ENCODE peak calls at places on chromosomes 11 and 22, in ten cellular contexts. One of them, this sample, is unnamed.
A peak's percentile ranks its signal among the peaks of the same experiment; 100 is the strongest.

GRCh38 chr11:128726464-128727139 is 32.7 kb downstream of the FLI1 start:
- DNase-seq in BE2C: no peak
- DNase-seq in thoracic aorta: no peak
- DNase-seq in AG10803: no peak
- DNase-seq in A549: no peak
- DNase-seq in AG04450: no peak
- DNase-seq in tibial nerve: no peak
- DNase-seq in mucosa of descending colon: no peak
- DNase-seq in ovary: no peak
- DNase-seq in adrenal gland: no peak
- DNase-seq in this sample: no peak

GRCh38 chr22:35484651-35485372 is 55.8 kb upstream of the RASD2 start:
- DNase-seq in BE2C: no peak
- DNase-seq in ovary: no peak
- DNase-seq in AG04450: no peak
- DNase-seq in thoracic aorta: no peak
- DNase-seq in tibial nerve: no peak
- DNase-seq in AG10803: no peak
- DNase-seq in mucosa of descending colon: no peak
- DNase-seq in adrenal gland: no peak
- DNase-seq in A549: no peak
- DNase-seq in this sample: peak; percentile 27

GRCh38 chr11:1703146-1703545 is 6.2 kb downstream of the KRTAP5-6 start:
- DNase-seq in adrenal gland: no peak
- DNase-seq in AG04450: no peak
- DNase-seq in mucosa of descending colon: no peak
- DNase-seq in tibial nerve: no peak
- DNase-seq in thoracic aorta: no peak
- DNase-seq in BE2C: no peak
- DNase-seq in A549: no peak
- DNase-seq in ovary: no peak
- DNase-seq in AG10803: no peak
- DNase-seq in this sample: no peak

GRCh38 chr22:19879651-19879995 is 24.9 kb upstream of the GNB1L start:
- DNase-seq in thoracic aorta: no peak
- DNase-seq in mucosa of descending colon: peak; percentile 15
- DNase-seq in ovary: no peak
- DNase-seq in BE2C: no peak
- DNase-seq in tibial nerve: no peak
- DNase-seq in A549: no peak
- DNase-seq in adrenal gland: no peak
- DNase-seq in AG10803: no peak
- DNase-seq in AG04450: no peak
- DNase-seq in this sample: no peak

GRCh38 chr11:2202900-2203439 is 31.4 kb upstream of the TH start:
- DNase-seq in AG10803: no peak
- DNase-seq in thoracic aorta: no peak
- DNase-seq in tibial nerve: no peak
- DNase-seq in adrenal gland: no peak
- DNase-seq in ovary: no peak
- DNase-seq in AG04450: no peak
- DNase-seq in BE2C: no peak
- DNase-seq in mucosa of descending colon: peak; percentile 45
- DNase-seq in A549: no peak
- DNase-seq in this sample: no peak

GRCh38 chr11:74417379-74417804 is 19.2 kb upstream of the PGM2L1 start:
- DNase-seq in adrenal gland: no peak
- DNase-seq in ovary: no peak
- DNase-seq in BE2C: no peak
- DNase-seq in mucosa of descending colon: no peak
- DNase-seq in tibial nerve: no peak
- DNase-seq in AG10803: peak; percentile 20
- DNase-seq in A549: no peak
- DNase-seq in AG04450: no peak
- DNase-seq in thoracic aorta: no peak
- DNase-seq in this sample: no peak

GRCh38 chr22:31933406-31933805 is 10.9 kb upstream of the YWHAH start:
- DNase-seq in AG04450: no peak
- DNase-seq in tibial nerve: no peak
- DNase-seq in ovary: no peak
- DNase-seq in thoracic aorta: no peak
- DNase-seq in A549: no peak
- DNase-seq in AG10803: no peak
- DNase-seq in adrenal gland: no peak
- DNase-seq in mucosa of descending colon: no peak
- DNase-seq in BE2C: no peak
- DNase-seq in this sample: no peak

GRCh38 chr22:19848298-19849224 is 6.1 kb downstream of the GNB1L start:
- DNase-seq in thoracic aorta: no peak
- DNase-seq in A549: peak; percentile 21
- DNase-seq in mucosa of descending colon: no peak
- DNase-seq in AG04450: no peak
- DNase-seq in tibial nerve: no peak
- DNase-seq in BE2C: no peak
- DNase-seq in AG10803: peak; percentile 29
- DNase-seq in adrenal gland: peak; percentile 61
- DNase-seq in ovary: no peak
- DNase-seq in this sample: peak; percentile 44

GRCh38 chr11:123151366-123151765 is 43.7 kb downstream of the CLMP start:
- DNase-seq in adrenal gland: no peak
- DNase-seq in AG10803: no peak
- DNase-seq in ovary: no peak
- DNase-seq in AG04450: no peak
- DNase-seq in tibial nerve: no peak
- DNase-seq in BE2C: no peak
- DNase-seq in A549: no peak
- DNase-seq in mucosa of descending colon: no peak
- DNase-seq in thoracic aorta: no peak
- DNase-seq in this sample: no peak

GRCh38 chr11:98185245-98185644 is 835.5 kb upstream of the CNTN5 start:
- DNase-seq in AG10803: no peak
- DNase-seq in adrenal gland: no peak
- DNase-seq in A549: no peak
- DNase-seq in ovary: no peak
- DNase-seq in BE2C: no peak
- DNase-seq in thoracic aorta: no peak
- DNase-seq in mucosa of descending colon: no peak
- DNase-seq in tibial nerve: no peak
- DNase-seq in AG04450: no peak
- DNase-seq in this sample: no peak

GRCh38 chr11:67266424-67267187 is at the start of gene GRK2:
- DNase-seq in A549: peak; percentile 44
- DNase-seq in tibial nerve: no peak
- DNase-seq in ovary: peak; percentile 65
- DNase-seq in thoracic aorta: no peak
- DNase-seq in AG10803: peak; percentile 41
- DNase-seq in mucosa of descending colon: peak; percentile 71
- DNase-seq in BE2C: peak; percentile 58
- DNase-seq in AG04450: no peak
- DNase-seq in adrenal gland: peak; percentile 55
- DNase-seq in this sample: peak; percentile 41

GRCh38 chr11:114072978-114073377 is 13.5 kb downstream of the ZBTB16 start:
- DNase-seq in tibial nerve: no peak
- DNase-seq in adrenal gland: no peak
- DNase-seq in AG04450: no peak
- DNase-seq in mucosa of descending colon: no peak
- DNase-seq in ovary: peak; percentile 14
- DNase-seq in BE2C: no peak
- DNase-seq in thoracic aorta: no peak
- DNase-seq in A549: no peak
- DNase-seq in AG10803: no peak
- DNase-seq in this sample: no peak

GRCh38 chr11:114074546-114075342 is 15.2 kb downstream of the ZBTB16 start:
- DNase-seq in ovary: peak; percentile 29
- DNase-seq in tibial nerve: no peak
- DNase-seq in thoracic aorta: no peak
- DNase-seq in AG04450: no peak
- DNase-seq in BE2C: no peak
- DNase-seq in AG10803: no peak
- DNase-seq in adrenal gland: no peak
- DNase-seq in mucosa of descending colon: no peak
- DNase-seq in A549: no peak
- DNase-seq in this sample: no peak

GRCh38 chr11:114068327-114068726 is 8.8 kb downstream of the ZBTB16 start:
- DNase-seq in BE2C: no peak
- DNase-seq in tibial nerve: no peak
- DNase-seq in A549: no peak
- DNase-seq in AG04450: no peak
- DNase-seq in ovary: no peak
- DNase-seq in adrenal gland: no peak
- DNase-seq in AG10803: no peak
- DNase-seq in mucosa of descending colon: no peak
- DNase-seq in thoracic aorta: no peak
- DNase-seq in this sample: no peak

GRCh38 chr11:114073506-114074381 is 14.2 kb downstream of the ZBTB16 start:
- DNase-seq in AG04450: no peak
- DNase-seq in BE2C: no peak
- DNase-seq in AG10803: no peak
- DNase-seq in A549: no peak
- DNase-seq in thoracic aorta: no peak
- DNase-seq in tibial nerve: no peak
- DNase-seq in mucosa of descending colon: no peak
- DNase-seq in ovary: peak; percentile 18
- DNase-seq in adrenal gland: no peak
- DNase-seq in this sample: no peak

DNA sequence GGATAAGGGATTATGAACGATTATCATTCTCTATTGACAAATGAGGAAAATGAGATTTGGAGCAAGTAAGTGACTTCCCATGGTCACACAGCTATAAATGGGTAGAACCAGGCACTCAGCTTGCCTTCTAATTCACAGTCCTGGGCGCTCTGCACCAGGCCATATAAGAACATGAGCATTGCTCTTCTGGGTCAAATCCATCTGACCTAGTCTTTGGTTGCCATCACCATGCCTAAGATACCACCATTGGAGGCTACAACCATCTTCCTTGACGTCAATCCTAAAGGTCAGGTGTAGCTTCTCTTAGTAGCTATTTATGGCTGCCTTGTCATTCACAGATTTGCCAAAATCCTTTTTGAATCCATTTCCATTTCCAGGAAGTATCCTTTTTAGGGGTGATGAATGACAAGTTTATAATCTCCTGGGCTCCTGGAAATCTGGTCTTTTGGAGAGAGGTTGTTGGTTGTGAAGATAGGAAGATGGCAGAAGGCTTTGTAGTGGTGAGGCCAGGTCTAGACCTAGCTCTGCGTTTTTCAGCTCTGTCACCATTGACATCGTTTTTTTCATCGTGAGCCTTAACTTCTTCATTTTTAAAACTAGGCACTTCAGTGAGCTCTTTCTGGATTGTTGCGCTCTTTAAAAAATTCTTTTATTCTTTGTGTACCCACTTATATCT is 11.1 kb downstream of the ZBTB16 start:
- DNase-seq in AG10803: no peak
- DNase-seq in ovary: no peak
- DNase-seq in A549: no peak
- DNase-seq in adrenal gland: no peak
- DNase-seq in tibial nerve: no peak
- DNase-seq in thoracic aorta: no peak
- DNase-seq in BE2C: no peak
- DNase-seq in AG04450: no peak
- DNase-seq in mucosa of descending colon: no peak
- DNase-seq in this sample: no peak
- H3K4me3 ChIP-seq in AG10803: no peak overlapping the region
- H3K4me3 ChIP-seq in ovary: no peak overlapping the region
- H3K4me3 ChIP-seq in A549: no peak overlapping the region
- H3K4me3 ChIP-seq in adrenal gland: no peak overlapping the region
- H3K4me3 ChIP-seq in tibial nerve: no peak overlapping the region
- H3K4me3 ChIP-seq in thoracic aorta: peak overlapping the region; percentile 62
- H3K4me3 ChIP-seq in BE2C: no peak overlapping the region
- H3K4me3 ChIP-seq in AG04450: no peak overlapping the region
- H3K4me3 ChIP-seq in mucosa of descending colon: no peak overlapping the region
- H3K4me3 ChIP-seq in this sample: no peak overlapping the region

GRCh38 chr11:63682045-63682915 is 980 bp downstream of the RTN3 start:
- DNase-seq in tibial nerve: peak; percentile 33
- DNase-seq in AG04450: no peak
- DNase-seq in ovary: peak; percentile 43
- DNase-seq in adrenal gland: peak; percentile 41
- DNase-seq in mucosa of descending colon: peak; percentile 52
- DNase-seq in BE2C: peak; percentile 14
- DNase-seq in AG10803: no peak
- DNase-seq in A549: peak; percentile 42
- DNase-seq in thoracic aorta: no peak
- DNase-seq in this sample: peak; percentile 24
- TF ChIP-seq CTCF in tibial nerve: no peak
- TF ChIP-seq CTCF in AG04450: peak; percentile 9
- TF ChIP-seq CTCF in ovary: no peak
- TF ChIP-seq CTCF in adrenal gland: no peak
- TF ChIP-seq CTCF in mucosa of descending colon: no peak
- TF ChIP-seq CTCF in BE2C: no peak
- TF ChIP-seq CTCF in AG10803: no peak
- TF ChIP-seq CTCF in A549: no peak
- TF ChIP-seq CTCF in thoracic aorta: no peak
- TF ChIP-seq CTCF in this sample: no peak

DNA sequence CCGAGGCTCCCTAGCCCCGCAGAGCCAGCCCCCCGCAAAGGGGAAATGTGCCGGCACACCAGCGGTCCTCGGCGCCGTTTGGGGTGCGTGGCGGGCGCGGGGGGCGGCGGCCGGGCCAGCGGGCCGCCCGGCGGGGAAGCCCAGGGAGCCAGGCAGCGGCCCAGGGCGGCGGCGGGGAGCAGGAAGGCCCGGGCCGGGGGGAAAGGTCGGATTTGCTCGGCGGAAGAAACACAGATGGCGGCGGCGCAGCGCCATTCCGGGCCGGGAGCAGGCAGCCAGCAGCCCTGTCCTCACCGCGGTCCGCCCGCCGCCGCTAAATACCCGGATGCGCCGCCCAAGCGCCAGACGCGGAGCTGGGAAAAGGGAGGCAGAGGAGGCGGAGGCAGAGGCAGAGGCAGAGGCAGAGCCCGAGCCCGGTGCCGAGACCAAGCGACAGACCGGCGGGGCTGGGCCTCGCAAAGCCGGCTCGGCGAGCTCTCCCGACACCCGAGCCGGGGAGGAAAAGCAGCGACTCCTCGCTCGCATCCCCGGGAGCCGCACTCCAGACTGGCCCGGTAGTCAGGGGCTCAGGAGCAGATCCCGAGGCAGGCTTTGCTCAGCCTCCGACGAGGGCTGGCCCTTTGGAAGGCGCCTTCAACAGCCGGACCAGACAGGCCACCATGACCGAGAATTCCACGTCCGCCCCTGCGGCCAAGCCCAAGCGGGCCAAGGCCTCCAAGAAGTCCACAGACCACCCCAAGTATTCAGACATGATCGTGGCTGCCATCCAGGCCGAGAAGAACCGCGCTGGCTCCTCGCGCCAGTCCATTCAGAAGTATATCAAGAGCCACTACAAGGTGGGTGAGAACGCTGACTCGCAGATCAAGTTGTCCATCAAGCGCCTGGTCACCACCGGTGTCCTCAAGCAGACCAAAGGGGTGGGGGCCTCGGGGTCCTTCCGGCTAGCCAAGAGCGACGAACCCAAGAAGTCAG is 2.6 kb upstream of the GCAT start:
- DNase-seq in thoracic aorta: peak; percentile 61
- DNase-seq in mucosa of descending colon: peak; percentile 98
- DNase-seq in A549: peak; percentile 66
- DNase-seq in tibial nerve: peak; percentile 90
- DNase-seq in AG04450: no peak
- DNase-seq in ovary: peak; percentile 94
- DNase-seq in AG10803: peak; percentile 85
- DNase-seq in adrenal gland: peak; percentile 89
- DNase-seq in BE2C: peak; percentile 93
- DNase-seq in this sample: peak; percentile 85
- H3K4me3 ChIP-seq in thoracic aorta: peak overlapping the region; percentile 67
- H3K4me3 ChIP-seq in mucosa of descending colon: peak overlapping the region; percentile 33
- H3K4me3 ChIP-seq in A549: peak overlapping the region; percentile 69
- H3K4me3 ChIP-seq in tibial nerve: peak overlapping the region; percentile 52
- H3K4me3 ChIP-seq in AG04450: peak overlapping the region; percentile 80
- H3K4me3 ChIP-seq in ovary: peak overlapping the region; percentile 71
- H3K4me3 ChIP-seq in AG10803: peak overlapping the region; percentile 81
- H3K4me3 ChIP-seq in adrenal gland: peak overlapping the region; percentile 25
- H3K4me3 ChIP-seq in BE2C: peak overlapping the region; percentile 96
- H3K4me3 ChIP-seq in this sample: peak overlapping the region; percentile 78

GRCh38 chr22:50271011-50271394 is 823 bp upstream of the MAPK11 start:
- DNase-seq in tibial nerve: no peak
- DNase-seq in AG04450: no peak
- DNase-seq in adrenal gland: no peak
- DNase-seq in ovary: no peak
- DNase-seq in A549: no peak
- DNase-seq in mucosa of descending colon: no peak
- DNase-seq in BE2C: no peak
- DNase-seq in thoracic aorta: no peak
- DNase-seq in AG10803: no peak
- DNase-seq in this sample: no peak
- TF ChIP-seq CTCF in tibial nerve: no peak
- TF ChIP-seq CTCF in AG04450: no peak
- TF ChIP-seq CTCF in adrenal gland: no peak
- TF ChIP-seq CTCF in ovary: no peak
- TF ChIP-seq CTCF in A549: no peak
- TF ChIP-seq CTCF in mucosa of descending colon: no peak
- TF ChIP-seq CTCF in BE2C: no peak
- TF ChIP-seq CTCF in thoracic aorta: no peak
- TF ChIP-seq CTCF in AG10803: no peak
- TF ChIP-seq CTCF in this sample: no peak

This sample was measured in cardiac fibroblast.